ENCODE peak calls at places on chromosomes 16 and 17, in seven cellular contexts. P, Z, C, Q, L, X and O are unnamed samples.

GRCh38 chr17:67247416-67247900 is 2.5 kb upstream of the HELZ start:
- DNase-seq in C (no peak), Z (no peak), X (no peak), Q (no peak), P (no peak), L (no peak), O (no peak)

GRCh38 chr16:3968556-3968955 is 88.0 kb upstream of the CREBBP start:
- DNase-seq in L (no peak), Q (no peak), X (no peak), Z (no peak), P (no peak), C (no peak), O (no peak)

GRCh38 chr16:87956169-87956770 is 5.0 kb downstream of the BANP start:
- DNase-seq in X (no peak), Q (no peak), Z (no peak), P (peak), L (peak), C (peak), O (peak)

GRCh38 chr16:56462064-56462796 is 10.9 kb downstream of the OGFOD1 start:
- DNase-seq in Z (no peak), L (no peak), Q (no peak), C (no peak), P (no peak), X (no peak), O (no peak)

GRCh38 chr17:49342575-49342936 is 19.5 kb downstream of the ZNF652 start:
- DNase-seq in C (no peak), X (no peak), Z (no peak), Q (no peak), P (no peak), L (no peak), O (no peak)

GRCh38 chr16:51150159-51150893 is 744 bp downstream of the SALL1 start:
- DNase-seq in Z (no peak), Q (peak), X (no peak), L (no peak), P (peak), C (no peak), O (no peak)

GRCh38 chr16:50302472-50303005 is 36.2 kb downstream of the ADCY7 start:
- DNase-seq in Q (no peak), P (no peak), C (no peak), X (no peak), Z (no peak), L (peak), O (no peak)

GRCh38 chr17:17846645-17847044 is 9.9 kb upstream of the SREBF1 start:
- DNase-seq in L (no peak), P (no peak), Q (no peak), X (no peak), C (no peak), Z (no peak), O (no peak)

GRCh38 chr17:50511058-50511457 is 2.8 kb downstream of the MYCBPAP start:
- DNase-seq in C (peak), Q (no peak), X (peak), Z (no peak), L (no peak), P (no peak), O (no peak)

DNA sequence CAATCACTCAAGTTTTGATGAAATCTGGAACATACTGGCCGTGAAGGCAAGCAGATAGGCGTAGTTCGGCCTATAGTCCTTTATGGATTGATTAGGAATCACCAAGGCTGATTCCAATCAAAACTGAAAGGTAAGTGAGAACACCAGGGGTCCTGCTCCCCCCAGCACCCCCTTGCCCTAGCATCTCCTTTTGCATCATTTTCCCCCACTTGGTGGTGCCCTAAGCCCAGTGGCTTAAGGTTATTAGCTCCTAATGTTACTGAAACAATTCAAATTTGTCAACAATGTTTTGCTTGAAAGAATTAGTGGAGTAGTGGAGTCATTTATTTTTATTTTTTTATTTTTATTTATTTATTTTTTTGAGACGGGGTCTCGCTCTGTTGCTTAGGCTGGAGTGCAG is 4.9 kb downstream of the SLFN14 start:
- DNase-seq in X (peak), L (no peak), C (no peak), Z (no peak), P (no peak), Q (no peak), O (no peak)
- TF ChIP-seq CTCF in X (peak), L (no peak), C (peak), Z (peak), P (no peak), Q (no peak), O (no peak)

DNA sequence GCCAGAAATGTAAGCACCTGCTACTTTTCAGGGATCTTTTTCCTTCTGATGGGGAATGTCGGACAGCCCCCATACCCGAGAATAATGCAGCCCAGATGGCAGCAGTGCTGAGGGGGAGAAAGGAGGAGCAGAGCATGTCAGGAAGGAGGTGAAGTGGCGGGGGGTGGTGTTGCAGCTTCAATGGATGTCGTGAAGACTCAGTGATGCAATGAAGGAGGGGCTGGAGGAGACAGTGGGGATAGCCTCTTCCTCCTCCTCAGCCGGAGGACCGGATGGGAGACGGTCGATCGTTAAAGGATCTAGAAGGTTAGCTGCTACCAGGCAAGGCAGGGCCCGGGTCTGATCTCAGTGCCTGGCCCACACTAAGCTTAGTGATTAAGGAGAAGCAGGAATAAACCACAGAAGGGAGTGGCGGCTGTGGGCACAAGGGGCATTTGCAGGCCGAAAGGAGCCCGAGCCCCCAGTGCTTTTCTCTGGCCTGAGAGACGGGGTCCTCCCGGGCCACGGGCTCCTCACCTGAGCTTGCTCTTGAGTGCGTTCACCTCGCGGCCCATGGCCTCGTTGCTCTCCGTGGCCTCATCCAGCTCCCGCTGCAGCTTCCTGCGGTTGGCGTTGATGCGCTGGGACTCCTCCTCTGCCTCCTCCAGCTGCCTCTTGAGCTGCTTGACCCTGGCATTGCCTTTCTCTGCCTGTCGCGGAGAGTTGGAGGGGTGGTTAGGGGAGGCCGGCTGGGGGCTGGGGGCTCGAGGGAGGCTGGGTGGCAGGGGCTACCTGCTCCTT is 64.5 kb downstream of the NDE1 start:
- DNase-seq in Z (no peak), X (no peak), C (no peak), Q (no peak), L (no peak), P (no peak), O (no peak)
- TF ChIP-seq CTCF in Z (no peak), X (no peak), C (no peak), Q (no peak), L (no peak), P (no peak), O (no peak)

GRCh38 chr16:52494145-52494544 is 52.8 kb downstream of the TOX3 start:
- DNase-seq in C (no peak), L (no peak), Q (no peak), P (no peak), X (no peak), Z (no peak), O (no peak)
- TF ChIP-seq CTCF in C (no peak), L (no peak), Q (no peak), P (no peak), X (no peak), Z (no peak), O (no peak)

DNA sequence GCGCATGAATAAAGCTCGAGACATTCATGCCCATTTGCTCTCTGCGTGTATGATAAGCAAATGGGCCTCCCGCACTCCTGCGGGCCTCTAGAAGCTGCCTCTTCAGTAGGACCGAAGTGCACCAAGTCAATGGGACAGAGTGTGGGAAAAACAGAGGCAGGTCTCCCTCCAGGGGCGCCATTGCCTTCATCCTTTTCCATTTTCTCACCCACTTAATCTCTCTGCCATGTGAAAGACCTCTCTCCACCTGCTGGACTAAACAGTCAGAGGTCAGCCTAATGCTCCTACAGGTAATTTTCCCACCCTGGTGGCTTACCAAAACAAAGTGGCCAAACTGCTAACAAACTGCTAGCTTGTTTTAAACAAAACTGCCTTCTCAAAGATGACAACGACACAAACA is 210.9 kb downstream of the ZFHX3 start:
- DNase-seq in L (no peak), Q (no peak), X (no peak), Z (no peak), P (no peak), C (no peak), O (no peak)
- TF ChIP-seq CTCF in L (no peak), Q (peak), X (peak), Z (no peak), P (no peak), C (no peak), O (no peak)

DNA sequence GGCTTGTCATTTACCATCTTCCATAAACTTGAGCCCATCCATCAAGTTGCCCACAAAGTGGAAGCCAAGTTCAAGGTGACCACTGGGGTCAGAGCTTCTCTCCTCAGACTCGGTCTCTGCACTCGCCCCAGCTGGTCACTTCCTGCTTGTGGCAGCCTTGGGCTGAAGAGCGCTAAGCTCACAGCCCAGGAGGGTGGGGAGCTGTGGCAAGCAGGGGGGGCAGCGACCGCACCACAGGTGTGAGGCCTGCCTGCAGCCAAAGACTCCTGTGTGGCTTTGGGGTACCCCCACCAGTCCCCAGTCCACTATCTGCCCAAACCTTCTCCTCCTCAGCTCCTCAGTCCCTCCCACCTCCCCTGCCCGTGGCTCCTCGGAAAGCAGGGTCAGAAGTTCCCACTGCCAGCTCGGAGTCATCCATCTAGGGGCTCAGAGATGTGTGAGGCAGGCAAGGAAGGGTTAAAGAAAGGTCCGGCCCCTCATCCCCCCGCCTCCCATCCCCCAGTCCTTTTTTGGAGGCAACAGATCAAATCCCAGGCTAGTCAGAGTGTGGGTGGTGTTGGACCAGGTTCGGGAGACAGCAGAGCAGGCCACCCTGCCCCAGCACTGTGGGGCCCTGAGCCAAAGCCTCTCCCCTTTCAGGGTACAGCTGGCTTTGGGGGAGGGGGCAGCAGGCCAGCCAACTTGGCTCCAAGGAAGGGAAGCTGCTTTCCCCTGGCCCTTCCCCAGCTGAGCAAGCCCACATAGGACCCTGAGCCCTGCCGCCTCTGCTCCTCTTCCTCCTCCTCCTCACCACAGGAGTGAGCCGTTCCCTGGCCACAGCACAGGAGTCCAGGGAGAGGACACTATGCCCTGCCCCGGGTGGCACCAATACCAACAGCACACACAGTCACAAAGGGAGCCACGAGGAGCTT is 3.2 kb downstream of the CSF3 start:
- DNase-seq in C (no peak), X (no peak), Q (no peak), L (no peak), Z (no peak), P (peak), O (no peak)
- TF ChIP-seq CTCF in C (no peak), X (no peak), Q (no peak), L (no peak), Z (no peak), P (no peak), O (no peak)